ENCODE peak calls at places on chromosomes 16 and 17, in ten cellular contexts. B, U, T, K, S, N, X, F, O and J are unnamed samples.

GRCh38 chr16:27798241-27798640 is 248.3 kb downstream of the KATNIP start:
- DNase-seq in B (no peak), U (no peak), T (no peak), K (no peak), S (no peak), N (no peak), X (no peak), F (no peak), O (no peak), J (no peak)

GRCh38 chr17:38464723-38465419 is 36.6 kb downstream of the ARHGAP23 start:
- DNase-seq in B (peak; percentile 81), U (peak; percentile 86), T (peak; percentile 95), K (peak; percentile 67), S (peak; percentile 83), N (peak; percentile 86), X (peak; percentile 79), F (peak; percentile 96), O (no peak), J (peak; percentile 83)

GRCh38 chr16:88773812-88774291 is 11.2 kb downstream of the PIEZO1 start:
- DNase-seq in B (no peak), U (no peak), T (peak; percentile 67), K (no peak), S (no peak), N (peak; percentile 88), X (peak; percentile 93), F (peak; percentile 72), O (peak; percentile 45), J (peak; percentile 52)

GRCh38 chr17:59431606-59432005 is 100.2 kb downstream of the YPEL2 start:
- DNase-seq in B (no peak), U (no peak), T (no peak), K (no peak), S (no peak), N (no peak), X (no peak), F (no peak), O (no peak), J (no peak)

GRCh38 chr17:10210151-10210574 is 11.8 kb upstream of the GAS7 start:
- DNase-seq in B (no peak), U (no peak), T (no peak), K (no peak), S (no peak), N (no peak), X (no peak), F (peak; percentile 20), O (peak; percentile 31), J (no peak)

GRCh38 chr16:56348168-56349085 is 76.9 kb downstream of the AMFR start:
- DNase-seq in B (no peak), U (peak; percentile 64), T (no peak), K (no peak), S (no peak), N (peak; percentile 51), X (no peak), F (no peak), O (no peak), J (no peak)

GRCh38 chr17:67035131-67036083 is 8.9 kb upstream of the CACNG1 start:
- DNase-seq in B (no peak), U (no peak), T (no peak), K (no peak), S (no peak), N (no peak), X (no peak), F (no peak), O (no peak), J (no peak)

GRCh38 chr17:78899361-78900260 is 3.4 kb downstream of the CEP295NL start:
- DNase-seq in B (no peak), U (no peak), T (no peak), K (no peak), S (no peak), N (peak; percentile 85), X (no peak), F (peak; percentile 43), O (no peak), J (peak; percentile 76)

GRCh38 chr17:28076138-28076537 is 33.7 kb downstream of the NLK start:
- DNase-seq in B (no peak), U (no peak), T (no peak), K (no peak), S (no peak), N (no peak), X (no peak), F (no peak), O (no peak), J (no peak)

GRCh38 chr16:2912330-2913199 is 834 bp downstream of the FLYWCH1 start:
- DNase-seq in B (peak; percentile 28), U (peak; percentile 87), T (peak; percentile 41), K (no peak), S (peak; percentile 54), N (peak; percentile 76), X (peak; percentile 56), F (peak; percentile 75), O (peak; percentile 25), J (no peak)

GRCh38 chr16:3065742-3066439 is 451 bp downstream of the IL32 start:
- DNase-seq in B (no peak), U (peak; percentile 76), T (no peak), K (no peak), S (no peak), N (no peak), X (no peak), F (no peak), O (no peak), J (no peak)

GRCh38 chr17:39167492-39167891 is 1.5 kb upstream of the ARL5C start:
- DNase-seq in B (no peak), U (no peak), T (no peak), K (no peak), S (no peak), N (no peak), X (no peak), F (no peak), O (no peak), J (no peak)

GRCh38 chr17:72173475-72174116 is 52.8 kb downstream of the SOX9 start:
- DNase-seq in B (no peak), U (no peak), T (no peak), K (no peak), S (no peak), N (no peak), X (no peak), F (peak; percentile 31), O (no peak), J (no peak)

GRCh38 chr16:3950343-3951193 is 70.1 kb upstream of the CREBBP start:
- DNase-seq in B (no peak), U (no peak), T (peak; percentile 90), K (peak; percentile 73), S (peak; percentile 55), N (peak; percentile 90), X (no peak), F (peak; percentile 96), O (peak; percentile 78), J (peak; percentile 39)

GRCh38 chr17:62696256-62696655 is 68.8 kb downstream of the MRC2 start:
- DNase-seq in B (no peak), U (no peak), T (no peak), K (no peak), S (no peak), N (no peak), X (no peak), F (peak; percentile 35), O (no peak), J (no peak)
- TF ChIP-seq CTCF in B (no peak), U (no peak), T (no peak), K (no peak), S (no peak), N (no peak), X (no peak), F (no peak), O (no peak), J (no peak)

GRCh38 chr17:1379208-1379929 is 20.7 kb downstream of the YWHAE start:
- DNase-seq in B (no peak), U (no peak), T (no peak), K (no peak), S (no peak), N (no peak), X (no peak), F (no peak), O (no peak), J (no peak)
- H3K4me1 ChIP-seq in B (peaks cover 59% of the 10 kb centered on the region), U (peaks cover 89% of the 10 kb centered on the region), T (peaks cover 40% of the 10 kb centered on the region), K (peaks cover 69% of the 10 kb centered on the region), S (peaks cover 93% of the 10 kb centered on the region), N (peaks cover 87% of the 10 kb centered on the region), X (no peaks in the 10 kb centered on the region), F (peaks cover 19% of the 10 kb centered on the region), O (peaks cover 4% of the 10 kb centered on the region), J (no peaks in the 10 kb centered on the region)

GRCh38 chr17:44205962-44206824 is 6.5 kb upstream of the ATXN7L3 start:
- DNase-seq in B (no peak), U (no peak), T (no peak), K (no peak), S (no peak), N (no peak), X (no peak), F (no peak), O (peak; percentile 23), J (no peak)
- TF ChIP-seq CTCF in B (no peak), U (no peak), T (no peak), K (no peak), S (no peak), N (peak; percentile 12), X (peak; percentile 28), F (peak; percentile 22), O (peak; percentile 39), J (peak; percentile 43)

DNA sequence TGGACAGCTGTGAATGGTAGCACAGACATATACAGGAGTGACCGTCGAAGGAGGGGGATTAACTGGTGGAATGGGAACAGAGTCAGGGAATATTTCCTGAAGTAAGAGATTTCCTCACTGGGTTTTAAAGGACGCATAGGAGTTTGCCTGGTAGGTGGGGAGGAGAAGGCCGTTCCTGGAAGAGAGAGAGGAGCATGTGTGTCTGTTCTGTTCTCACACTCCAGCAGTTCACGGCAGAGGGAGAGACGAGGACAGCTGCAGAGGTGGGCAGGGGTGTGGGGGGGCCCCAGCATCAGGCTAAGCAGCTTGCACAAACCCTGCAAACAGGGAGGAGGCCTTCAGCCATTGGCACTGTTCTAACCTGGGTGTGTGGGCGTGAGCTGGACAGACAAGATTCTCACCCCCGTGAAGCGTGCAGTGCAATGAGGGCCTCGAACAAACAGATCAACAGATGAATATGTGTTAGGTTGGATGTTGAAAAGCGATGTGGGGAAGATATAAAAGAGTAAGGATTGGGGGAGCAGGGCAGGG is 85.3 kb upstream of the GSE1 start:
- DNase-seq in B (no peak), U (no peak), T (no peak), K (no peak), S (no peak), N (no peak), X (no peak), F (no peak), O (no peak), J (peak; percentile 11)
- H3K4me1 ChIP-seq in B (peaks cover 30% of the 10 kb centered on the region), U (peaks cover 4% of the 10 kb centered on the region), T (peaks cover 13% of the 10 kb centered on the region), K (peaks cover 28% of the 10 kb centered on the region), S (peaks cover 15% of the 10 kb centered on the region), N (peaks cover 29% of the 10 kb centered on the region), X (peaks cover 96% of the 10 kb centered on the region), F (peaks cover 8% of the 10 kb centered on the region), O (peaks cover 16% of the 10 kb centered on the region), J (peaks cover 54% of the 10 kb centered on the region)